ENCODE peak calls at places on chromosome 11, in six cellular contexts. One of them, this sample, is unnamed.
A peak's percentile ranks its signal among the peaks of the same experiment; 100 is the strongest.

GRCh38 chr11:113260096-113260425 is 54.3 kb upstream of the TTC12 start:
- DNase-seq in heart right ventricle: no peak
- DNase-seq in AG04449: no peak
- DNase-seq in CD8-positive, alpha-beta memory T cell: no peak
- DNase-seq in EH: no peak
- DNase-seq in activated naive CD4-positive, alpha-beta T cell: no peak
- DNase-seq in this sample: no peak

GRCh38 chr11:83724704-83725114 is 438.5 kb upstream of the CCDC90B start:
- DNase-seq in heart right ventricle: peak; percentile 6
- DNase-seq in AG04449: no peak
- DNase-seq in CD8-positive, alpha-beta memory T cell: no peak
- DNase-seq in EH: no peak
- DNase-seq in activated naive CD4-positive, alpha-beta T cell: no peak
- DNase-seq in this sample: no peak

GRCh38 chr11:62472063-62472884 is 53.4 kb downstream of the SCGB1A1 start:
- DNase-seq in heart right ventricle: no peak
- DNase-seq in AG04449: no peak
- DNase-seq in CD8-positive, alpha-beta memory T cell: no peak
- DNase-seq in EH: peak; percentile 76
- DNase-seq in activated naive CD4-positive, alpha-beta T cell: no peak
- DNase-seq in this sample: no peak

GRCh38 chr11:33779849-33780528 is 5.7 kb upstream of the FBXO3 start:
- DNase-seq in heart right ventricle: no peak
- DNase-seq in AG04449: no peak
- DNase-seq in CD8-positive, alpha-beta memory T cell: no peak
- DNase-seq in EH: peak; percentile 82
- DNase-seq in activated naive CD4-positive, alpha-beta T cell: no peak
- DNase-seq in this sample: no peak

GRCh38 chr11:32187106-32187505 is 96.2 kb downstream of the RCN1 start:
- DNase-seq in heart right ventricle: no peak
- DNase-seq in AG04449: no peak
- DNase-seq in CD8-positive, alpha-beta memory T cell: no peak
- DNase-seq in EH: no peak
- DNase-seq in activated naive CD4-positive, alpha-beta T cell: no peak
- DNase-seq in this sample: no peak

GRCh38 chr11:61787928-61788491 is 4.4 kb downstream of the TMEM258 start:
- DNase-seq in heart right ventricle: no peak
- DNase-seq in AG04449: no peak
- DNase-seq in CD8-positive, alpha-beta memory T cell: no peak
- DNase-seq in EH: peak; percentile 64
- DNase-seq in activated naive CD4-positive, alpha-beta T cell: no peak
- DNase-seq in this sample: no peak

GRCh38 chr11:2207212-2207611 is 35.6 kb upstream of the TH start:
- DNase-seq in heart right ventricle: peak; percentile 1
- DNase-seq in AG04449: no peak
- DNase-seq in CD8-positive, alpha-beta memory T cell: no peak
- DNase-seq in EH: no peak
- DNase-seq in activated naive CD4-positive, alpha-beta T cell: no peak
- DNase-seq in this sample: peak; percentile 12

GRCh38 chr11:64401775-64402174 is 42.8 kb downstream of the RPS6KA4 start:
- DNase-seq in heart right ventricle: no peak
- DNase-seq in AG04449: no peak
- DNase-seq in CD8-positive, alpha-beta memory T cell: no peak
- DNase-seq in EH: no peak
- DNase-seq in activated naive CD4-positive, alpha-beta T cell: no peak
- DNase-seq in this sample: no peak

GRCh38 chr11:10351768-10352641 is 47.1 kb downstream of the ADM start:
- DNase-seq in heart right ventricle: peak; percentile 85
- DNase-seq in AG04449: peak; percentile 74
- DNase-seq in CD8-positive, alpha-beta memory T cell: no peak
- DNase-seq in EH: peak; percentile 90
- DNase-seq in activated naive CD4-positive, alpha-beta T cell: no peak
- DNase-seq in this sample: peak; percentile 73

GRCh38 chr11:69910519-69911309 is 91.5 kb upstream of the FGF3 start:
- DNase-seq in heart right ventricle: no peak
- DNase-seq in AG04449: no peak
- DNase-seq in CD8-positive, alpha-beta memory T cell: no peak
- DNase-seq in EH: no peak
- DNase-seq in activated naive CD4-positive, alpha-beta T cell: no peak
- DNase-seq in this sample: no peak

GRCh38 chr11:74004694-74005615 is 3.9 kb downstream of the UCP3 start:
- DNase-seq in heart right ventricle: no peak
- DNase-seq in AG04449: no peak
- DNase-seq in CD8-positive, alpha-beta memory T cell: peak; percentile 93
- DNase-seq in EH: no peak
- DNase-seq in activated naive CD4-positive, alpha-beta T cell: peak; percentile 75
- DNase-seq in this sample: peak; percentile 68

GRCh38 chr11:76140912-76141574 is 65.3 kb downstream of the WNT11 start:
- DNase-seq in heart right ventricle: peak; percentile 39
- DNase-seq in AG04449: no peak
- DNase-seq in CD8-positive, alpha-beta memory T cell: no peak
- DNase-seq in EH: no peak
- DNase-seq in activated naive CD4-positive, alpha-beta T cell: no peak
- DNase-seq in this sample: no peak

GRCh38 chr11:36431429-36432092 is 78.5 kb downstream of the TRAF6 start:
- DNase-seq in heart right ventricle: peak; percentile 39
- DNase-seq in AG04449: peak; percentile 85
- DNase-seq in CD8-positive, alpha-beta memory T cell: no peak
- DNase-seq in EH: peak; percentile 96
- DNase-seq in activated naive CD4-positive, alpha-beta T cell: no peak
- DNase-seq in this sample: no peak

GRCh38 chr11:9313648-9314290 is 624 bp downstream of the TMEM41B start:
- DNase-seq in heart right ventricle: no peak
- DNase-seq in AG04449: no peak
- DNase-seq in CD8-positive, alpha-beta memory T cell: no peak
- DNase-seq in EH: peak; percentile 32
- DNase-seq in activated naive CD4-positive, alpha-beta T cell: peak; percentile 33
- DNase-seq in this sample: no peak

GRCh38 chr11:3153291-3153861 is 11.7 kb downstream of the OSBPL5 start:
- DNase-seq in heart right ventricle: peak; percentile 74
- DNase-seq in AG04449: no peak
- DNase-seq in CD8-positive, alpha-beta memory T cell: no peak
- DNase-seq in EH: peak; percentile 92
- DNase-seq in activated naive CD4-positive, alpha-beta T cell: no peak
- DNase-seq in this sample: no peak

GRCh38 chr11:2891901-2892214 is 6.3 kb upstream of the CDKN1C start:
- DNase-seq in heart right ventricle: peak; percentile 63
- DNase-seq in AG04449: no peak
- DNase-seq in CD8-positive, alpha-beta memory T cell: no peak
- DNase-seq in EH: no peak
- DNase-seq in activated naive CD4-positive, alpha-beta T cell: no peak
- DNase-seq in this sample: no peak

GRCh38 chr11:96143016-96143670 is 199.9 kb downstream of the MAML2 start:
- DNase-seq in heart right ventricle: no peak
- DNase-seq in AG04449: no peak
- DNase-seq in CD8-positive, alpha-beta memory T cell: no peak
- DNase-seq in EH: no peak
- DNase-seq in activated naive CD4-positive, alpha-beta T cell: no peak
- DNase-seq in this sample: no peak

GRCh38 chr11:19844806-19845205 is 132.2 kb downstream of the NAV2 start:
- DNase-seq in heart right ventricle: no peak
- DNase-seq in AG04449: no peak
- DNase-seq in CD8-positive, alpha-beta memory T cell: no peak
- DNase-seq in EH: no peak
- DNase-seq in activated naive CD4-positive, alpha-beta T cell: no peak
- DNase-seq in this sample: no peak

GRCh38 chr11:11409916-11410315 is 56.9 kb upstream of the CSNK2A3 start:
- DNase-seq in heart right ventricle: no peak
- DNase-seq in AG04449: no peak
- DNase-seq in CD8-positive, alpha-beta memory T cell: no peak
- DNase-seq in EH: no peak
- DNase-seq in activated naive CD4-positive, alpha-beta T cell: no peak
- DNase-seq in this sample: no peak

GRCh38 chr11:120224872-120225371 is 14.1 kb downstream of the OAF start:
- DNase-seq in heart right ventricle: peak; percentile 47
- DNase-seq in AG04449: no peak
- DNase-seq in CD8-positive, alpha-beta memory T cell: no peak
- DNase-seq in EH: no peak
- DNase-seq in activated naive CD4-positive, alpha-beta T cell: no peak
- DNase-seq in this sample: no peak

GRCh38 chr11:9972917-9973504 is 309.1 kb downstream of the SWAP70 start:
- DNase-seq in heart right ventricle: peak; percentile 9
- DNase-seq in AG04449: no peak
- DNase-seq in CD8-positive, alpha-beta memory T cell: peak; percentile 23
- DNase-seq in EH: peak; percentile 68
- DNase-seq in activated naive CD4-positive, alpha-beta T cell: no peak
- DNase-seq in this sample: no peak

GRCh38 chr11:126544311-126545056 is 189.0 kb downstream of the ST3GAL4 start:
- DNase-seq in heart right ventricle: no peak
- DNase-seq in AG04449: no peak
- DNase-seq in CD8-positive, alpha-beta memory T cell: no peak
- DNase-seq in EH: peak; percentile 70
- DNase-seq in activated naive CD4-positive, alpha-beta T cell: no peak
- DNase-seq in this sample: no peak

GRCh38 chr11:20599424-20600346 is at the start of gene SLC6A5:
- DNase-seq in heart right ventricle: peak; percentile 38
- DNase-seq in AG04449: no peak
- DNase-seq in CD8-positive, alpha-beta memory T cell: no peak
- DNase-seq in EH: peak; percentile 51
- DNase-seq in activated naive CD4-positive, alpha-beta T cell: no peak
- DNase-seq in this sample: no peak

GRCh38 chr11:130624946-130625345 is 176.5 kb downstream of the ADAMTS15 start:
- DNase-seq in heart right ventricle: no peak
- DNase-seq in AG04449: no peak
- DNase-seq in CD8-positive, alpha-beta memory T cell: no peak
- DNase-seq in EH: no peak
- DNase-seq in activated naive CD4-positive, alpha-beta T cell: no peak
- DNase-seq in this sample: no peak

GRCh38 chr11:69292221-69292648 is 1.7 kb upstream of the MYEOV start:
- DNase-seq in heart right ventricle: no peak
- DNase-seq in AG04449: no peak
- DNase-seq in CD8-positive, alpha-beta memory T cell: peak; percentile 40
- DNase-seq in EH: peak; percentile 34
- DNase-seq in activated naive CD4-positive, alpha-beta T cell: peak; percentile 45
- DNase-seq in this sample: peak; percentile 65

GRCh38 chr11:128409476-128409875 is 177.9 kb downstream of the ETS1 start:
- DNase-seq in heart right ventricle: no peak
- DNase-seq in AG04449: peak; percentile 45
- DNase-seq in CD8-positive, alpha-beta memory T cell: no peak
- DNase-seq in EH: peak; percentile 71
- DNase-seq in activated naive CD4-positive, alpha-beta T cell: no peak
- DNase-seq in this sample: no peak

GRCh38 chr11:3086671-3087150 is 29.5 kb upstream of the CARS1 start:
- DNase-seq in heart right ventricle: no peak
- DNase-seq in AG04449: no peak
- DNase-seq in CD8-positive, alpha-beta memory T cell: no peak
- DNase-seq in EH: no peak
- DNase-seq in activated naive CD4-positive, alpha-beta T cell: no peak
- DNase-seq in this sample: no peak

GRCh38 chr11:92225563-92226308 is 1.1 kb downstream of the FAT3 start:
- DNase-seq in heart right ventricle: no peak
- DNase-seq in AG04449: no peak
- DNase-seq in CD8-positive, alpha-beta memory T cell: no peak
- DNase-seq in EH: peak; percentile 37
- DNase-seq in activated naive CD4-positive, alpha-beta T cell: no peak
- DNase-seq in this sample: peak; percentile 37

GRCh38 chr11:86671386-86672006 is 920 bp downstream of the ME3 start:
- DNase-seq in heart right ventricle: peak; percentile 86
- DNase-seq in AG04449: no peak
- DNase-seq in CD8-positive, alpha-beta memory T cell: no peak
- DNase-seq in EH: peak; percentile 59
- DNase-seq in activated naive CD4-positive, alpha-beta T cell: no peak
- DNase-seq in this sample: peak; percentile 78

GRCh38 chr11:109819410-109819809 is 273.8 kb upstream of the ZC3H12C start:
- DNase-seq in heart right ventricle: no peak
- DNase-seq in AG04449: no peak
- DNase-seq in CD8-positive, alpha-beta memory T cell: no peak
- DNase-seq in EH: no peak
- DNase-seq in activated naive CD4-positive, alpha-beta T cell: no peak
- DNase-seq in this sample: no peak

GRCh38 chr11:96318850-96319249 is 24.1 kb downstream of the MAML2 start:
- DNase-seq in heart right ventricle: no peak
- DNase-seq in AG04449: no peak
- DNase-seq in CD8-positive, alpha-beta memory T cell: no peak
- DNase-seq in EH: no peak
- DNase-seq in activated naive CD4-positive, alpha-beta T cell: no peak
- DNase-seq in this sample: no peak

GRCh38 chr11:43579171-43579918 is 101.2 kb upstream of the HSD17B12 start:
- DNase-seq in heart right ventricle: no peak
- DNase-seq in AG04449: no peak
- DNase-seq in CD8-positive, alpha-beta memory T cell: no peak
- DNase-seq in EH: peak; percentile 14
- DNase-seq in activated naive CD4-positive, alpha-beta T cell: no peak
- DNase-seq in this sample: no peak

GRCh38 chr11:17605736-17606135 is 58.7 kb downstream of the OTOG start:
- DNase-seq in heart right ventricle: no peak
- DNase-seq in AG04449: no peak
- DNase-seq in CD8-positive, alpha-beta memory T cell: no peak
- DNase-seq in EH: no peak
- DNase-seq in activated naive CD4-positive, alpha-beta T cell: no peak
- DNase-seq in this sample: no peak

GRCh38 chr11:80163011-80163410 is 722.2 kb upstream of the TENM4 start:
- DNase-seq in heart right ventricle: no peak
- DNase-seq in AG04449: no peak
- DNase-seq in CD8-positive, alpha-beta memory T cell: no peak
- DNase-seq in EH: peak; percentile 49
- DNase-seq in activated naive CD4-positive, alpha-beta T cell: no peak
- DNase-seq in this sample: no peak

GRCh38 chr11:5489571-5490357 is 1.3 kb downstream of the OR52D1 start:
- DNase-seq in heart right ventricle: no peak
- DNase-seq in AG04449: peak; percentile 7
- DNase-seq in CD8-positive, alpha-beta memory T cell: no peak
- DNase-seq in EH: peak; percentile 5
- DNase-seq in activated naive CD4-positive, alpha-beta T cell: no peak
- DNase-seq in this sample: no peak

GRCh38 chr11:100578966-100579365 is 108.1 kb upstream of the ARHGAP42 start:
- DNase-seq in heart right ventricle: no peak
- DNase-seq in AG04449: no peak
- DNase-seq in CD8-positive, alpha-beta memory T cell: no peak
- DNase-seq in EH: peak; percentile 3
- DNase-seq in activated naive CD4-positive, alpha-beta T cell: no peak
- DNase-seq in this sample: no peak

GRCh38 chr11:65362320-65362931 is 7.9 kb downstream of the TIGD3 start:
- DNase-seq in heart right ventricle: no peak
- DNase-seq in AG04449: no peak
- DNase-seq in CD8-positive, alpha-beta memory T cell: no peak
- DNase-seq in EH: no peak
- DNase-seq in activated naive CD4-positive, alpha-beta T cell: no peak
- DNase-seq in this sample: no peak

GRCh38 chr11:10878408-10879214 is 20.8 kb upstream of the ZBED5 start:
- DNase-seq in heart right ventricle: peak; percentile 31
- DNase-seq in AG04449: no peak
- DNase-seq in CD8-positive, alpha-beta memory T cell: peak; percentile 62
- DNase-seq in EH: peak; percentile 75
- DNase-seq in activated naive CD4-positive, alpha-beta T cell: no peak
- DNase-seq in this sample: no peak